ENCODE peak calls at places on chromosomes 3 and 15, in eight cellular contexts. Z is lower lobe of right lung, K is gastrocnemius medialis, I is H9, B is SJSA1, N is sigmoid colon, P is heart right ventricle, Q is PC-9. S is an unnamed sample. For H3K9me3, the result is how much of the 10 kb centered on the place peaks cover.

GRCh38 chr3:52434080-52434479 is 10.8 kb downstream of the SEMA3G start:
- DNase-seq in Z (no peak), K (no peak), I (no peak), B (no peak), N (peak), P (no peak), Q (no peak), S (peak)

GRCh38 chr3:108524547-108524946 is 14.2 kb upstream of the MYH15 start:
- DNase-seq in Z (no peak), K (no peak), I (no peak), B (no peak), N (no peak), P (no peak), Q (no peak), S (no peak)

GRCh38 chr3:141853146-141853690 is 23.2 kb upstream of the ATP1B3 start:
- DNase-seq in Z (no peak), K (no peak), I (no peak), B (no peak), N (no peak), P (peak), Q (no peak), S (no peak)

GRCh38 chr15:39586387-39587171 is 5.7 kb downstream of the THBS1 start:
- DNase-seq in Z (no peak), K (no peak), I (no peak), B (peak), N (no peak), P (no peak), Q (no peak), S (no peak)

GRCh38 chr3:13419356-13420050 is 619 bp downstream of the NUP210 start:
- DNase-seq in Z (peak), K (peak), I (peak), B (no peak), N (no peak), P (no peak), Q (peak), S (no peak)

GRCh38 chr3:66553714-66554113 is 52.9 kb upstream of the LRIG1 start:
- DNase-seq in Z (no peak), K (no peak), I (no peak), B (no peak), N (no peak), P (no peak), Q (no peak), S (no peak)

GRCh38 chr15:41957021-41957897 is 15.1 kb downstream of the EHD4 start:
- DNase-seq in Z (no peak), K (no peak), I (no peak), B (no peak), N (no peak), P (no peak), Q (no peak), S (no peak)

GRCh38 chr3:37855363-37855970 is 6.2 kb upstream of the CTDSPL start:
- DNase-seq in Z (peak), K (peak), I (peak), B (peak), N (peak), P (peak), Q (peak), S (peak)

GRCh38 chr3:87503901-87504498 is 227.6 kb upstream of the POU1F1 start:
- DNase-seq in Z (no peak), K (no peak), I (peak), B (peak), N (no peak), P (no peak), Q (peak), S (no peak)

GRCh38 chr15:78405336-78405924 is 32.6 kb upstream of the IREB2 start:
- DNase-seq in Z (no peak), K (no peak), I (peak), B (no peak), N (no peak), P (no peak), Q (no peak), S (no peak)

GRCh38 chr3:72003936-72004335 is 219.0 kb upstream of the PROK2 start:
- DNase-seq in Z (no peak), K (no peak), I (no peak), B (no peak), N (no peak), P (no peak), Q (no peak), S (no peak)

GRCh38 chr15:67103432-67103831 is 38.0 kb downstream of the SMAD3 start:
- DNase-seq in Z (no peak), K (no peak), I (no peak), B (no peak), N (no peak), P (no peak), Q (no peak), S (no peak)

GRCh38 chr3:140916603-140917002 is 25.0 kb upstream of the SLC25A36 start:
- DNase-seq in Z (no peak), K (no peak), I (no peak), B (no peak), N (no peak), P (no peak), Q (no peak), S (no peak)

GRCh38 chr3:120080836-120081235 is 13.4 kb downstream of the GSK3B start:
- DNase-seq in Z (no peak), K (no peak), I (no peak), B (no peak), N (no peak), P (no peak), Q (no peak), S (no peak)

GRCh38 chr3:148756306-148756705 is 58.6 kb downstream of the AGTR1 start:
- DNase-seq in Z (no peak), K (no peak), I (no peak), B (no peak), N (no peak), P (no peak), Q (no peak), S (no peak)

GRCh38 chr15:88637436-88637835 is 1.4 kb upstream of the ISG20 start:
- DNase-seq in Z (no peak), K (no peak), I (no peak), B (no peak), N (peak), P (no peak), Q (no peak), S (peak)

GRCh38 chr3:54547051-54547450 is 380.8 kb downstream of the LRTM1 start:
- DNase-seq in Z (no peak), K (no peak), I (no peak), B (no peak), N (no peak), P (no peak), Q (no peak), S (no peak)

GRCh38 chr3:53773586-53774368 is 72.4 kb downstream of the CHDH start:
- DNase-seq in Z (no peak), K (no peak), I (no peak), B (no peak), N (no peak), P (no peak), Q (no peak), S (no peak)

GRCh38 chr15:95174281-95174680 is 942.9 kb downstream of the MCTP2 start:
- DNase-seq in Z (no peak), K (peak), I (no peak), B (no peak), N (peak), P (peak), Q (no peak), S (peak)

GRCh38 chr3:22940285-22940684 is 262.8 kb upstream of the UBE2E2 start:
- DNase-seq in Z (no peak), K (no peak), I (no peak), B (no peak), N (no peak), P (no peak), Q (no peak), S (no peak)

GRCh38 chr3:117665311-117665710 is 955.7 kb downstream of the TUSC7 start:
- DNase-seq in Z (peak), K (no peak), I (no peak), B (no peak), N (no peak), P (no peak), Q (no peak), S (no peak)

GRCh38 chr3:168250415-168250861 is 154.7 kb upstream of the GOLIM4 start:
- DNase-seq in Z (no peak), K (no peak), I (no peak), B (no peak), N (no peak), P (no peak), Q (no peak), S (no peak)

GRCh38 chr3:23629181-23629893 is 176.4 kb upstream of the UBE2E1 start:
- DNase-seq in Z (no peak), K (no peak), I (no peak), B (peak), N (no peak), P (no peak), Q (peak), S (no peak)

GRCh38 chr15:99721104-99721778 is 12.0 kb downstream of the LYSMD4 start:
- DNase-seq in Z (no peak), K (peak), I (no peak), B (no peak), N (no peak), P (no peak), Q (no peak), S (no peak)

GRCh38 chr15:67110958-67111864 is 45.8 kb downstream of the SMAD3 start:
- DNase-seq in Z (no peak), K (no peak), I (no peak), B (no peak), N (no peak), P (no peak), Q (no peak), S (no peak)

GRCh38 chr3:32004111-32004790 is 22.7 kb downstream of the ZNF860 start:
- DNase-seq in Z (no peak), K (no peak), I (peak), B (no peak), N (no peak), P (no peak), Q (peak), S (no peak)

GRCh38 chr3:110243081-110243480 is 828.5 kb upstream of the NECTIN3 start:
- DNase-seq in Z (no peak), K (no peak), I (no peak), B (no peak), N (no peak), P (no peak), Q (no peak), S (no peak)

GRCh38 chr3:71026634-71027578 is 556.6 kb downstream of the FOXP1 start:
- DNase-seq in Z (no peak), K (no peak), I (no peak), B (no peak), N (no peak), P (no peak), Q (no peak), S (no peak)

GRCh38 chr3:70531063-70531657 is 218.7 kb upstream of the MDFIC2 start:
- DNase-seq in Z (no peak), K (no peak), I (no peak), B (peak), N (no peak), P (no peak), Q (no peak), S (no peak)

GRCh38 chr3:71129611-71130515 is 453.7 kb downstream of the FOXP1 start:
- DNase-seq in Z (no peak), K (no peak), I (no peak), B (peak), N (no peak), P (no peak), Q (no peak), S (no peak)

GRCh38 chr15:26378304-26378703 is 394.6 kb downstream of the GABRB3 start:
- DNase-seq in Z (no peak), K (no peak), I (no peak), B (no peak), N (no peak), P (no peak), Q (no peak), S (no peak)

GRCh38 chr3:111737712-111738097 is 121.4 kb upstream of the PHLDB2 start:
- DNase-seq in Z (no peak), K (peak), I (no peak), B (peak), N (peak), P (peak), Q (peak), S (peak)

DNA sequence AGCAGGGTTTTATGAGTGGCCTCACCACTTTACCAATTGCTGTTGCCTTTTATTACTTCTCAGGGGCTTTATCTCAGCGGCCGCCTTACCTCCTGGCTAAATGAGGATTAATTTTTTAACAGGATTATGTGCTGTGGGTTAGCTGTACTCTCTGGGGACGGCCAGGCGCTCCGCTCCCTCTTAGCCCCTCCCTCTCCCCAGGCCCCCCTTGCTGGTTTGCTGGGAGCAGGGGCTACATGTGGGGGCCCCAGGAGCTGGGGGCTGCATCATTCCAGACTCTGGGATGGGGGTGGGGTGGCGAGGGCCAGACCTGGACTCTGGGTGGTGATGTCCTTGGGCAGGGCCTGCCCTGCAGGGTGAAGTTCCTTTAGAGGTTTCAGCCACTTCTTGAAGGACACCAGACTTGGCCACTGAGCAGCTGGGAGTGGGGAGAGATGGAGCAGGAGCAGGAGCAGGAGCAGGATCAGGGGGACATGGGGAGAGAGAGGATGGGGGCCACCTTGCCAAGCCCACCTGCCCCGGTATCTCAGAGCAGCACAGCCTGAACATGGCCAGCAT is 196.1 kb downstream of the GOLGA6L6 start:
- DNase-seq in Z (peak), K (peak), I (peak), B (no peak), N (peak), P (no peak), Q (no peak), S (no peak)
- H3K9me3 ChIP-seq in Z (under half), K (under half), I (half or more), B (under half), N (under half), P (under half), Q (under half), S (under half)

DNA sequence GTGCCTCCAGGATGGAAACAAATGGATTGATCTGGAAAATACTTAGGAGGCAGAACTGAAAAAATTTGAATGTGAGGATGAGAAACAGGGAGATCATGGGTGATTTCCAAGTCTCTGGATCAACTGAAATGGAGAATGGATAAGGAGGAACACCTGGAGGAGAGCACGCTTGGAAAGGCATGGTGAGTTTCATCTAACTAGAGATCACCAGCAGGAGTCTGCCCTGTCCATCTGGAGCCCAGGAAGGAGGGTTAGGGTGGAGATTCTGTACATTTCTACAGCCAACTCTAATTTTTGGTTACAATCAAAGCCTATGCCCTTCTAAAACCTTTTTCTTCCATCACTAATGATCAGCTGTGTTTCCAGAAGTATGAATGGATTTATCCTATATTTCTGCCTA is 995.9 kb upstream of the CFAP20DC start:
- DNase-seq in Z (no peak), K (no peak), I (no peak), B (no peak), N (no peak), P (no peak), Q (no peak), S (no peak)
- H3K9me3 ChIP-seq in Z (under half), K (under half), I (under half), B (under half), N (under half), P (under half), Q (under half), S (under half)

GRCh38 chr3:20999661-21000060 is 751.3 kb downstream of the ZNF385D start:
- DNase-seq in Z (no peak), K (no peak), I (no peak), B (no peak), N (no peak), P (no peak), Q (no peak), S (no peak)
- H3K9me3 ChIP-seq in Z (under half), K (under half), I (under half), B (under half), N (under half), P (under half), Q (under half), S (under half)

GRCh38 chr3:48285132-48285531 is 44.2 kb downstream of the ZNF589 start:
- DNase-seq in Z (no peak), K (no peak), I (no peak), B (no peak), N (no peak), P (no peak), Q (no peak), S (no peak)

GRCh38 chr3:48286308-48286707 is 45.4 kb downstream of the ZNF589 start:
- DNase-seq in Z (no peak), K (no peak), I (no peak), B (no peak), N (no peak), P (no peak), Q (no peak), S (no peak)

GRCh38 chr3:48289659-48290058 is 43.8 kb downstream of the SPINK8 start:
- DNase-seq in Z (no peak), K (no peak), I (no peak), B (no peak), N (no peak), P (no peak), Q (no peak), S (no peak)

GRCh38 chr3:48287034-48287433 is 46.1 kb downstream of the ZNF589 start:
- DNase-seq in Z (no peak), K (no peak), I (no peak), B (no peak), N (no peak), P (no peak), Q (no peak), S (no peak)

DNA sequence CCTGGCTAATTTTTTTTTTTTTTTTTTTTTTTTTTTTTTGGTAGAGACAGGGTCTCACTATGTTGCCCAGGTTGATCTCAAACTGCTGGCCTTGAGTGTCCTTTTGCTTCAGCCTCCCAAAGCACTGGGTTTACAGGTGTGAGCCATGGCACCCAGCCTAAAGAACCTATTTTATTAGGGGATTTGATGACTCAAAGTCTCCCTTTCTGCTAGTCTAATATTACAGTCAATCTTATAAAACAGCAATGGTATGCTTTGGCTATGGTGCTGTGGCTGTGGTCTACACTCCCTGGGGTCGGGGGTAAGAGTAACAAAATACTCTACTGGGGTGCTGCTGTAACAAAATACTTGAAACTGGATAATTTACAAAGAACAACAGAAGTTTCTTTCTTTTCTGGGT is 44.8 kb downstream of the ZNF589 start:
- DNase-seq in Z (no peak), K (no peak), I (no peak), B (no peak), N (no peak), P (no peak), Q (no peak), S (no peak)
- H3K9me3 ChIP-seq in Z (under half), K (under half), I (under half), B (under half), N (under half), P (under half), Q (under half), S (under half)

DNA sequence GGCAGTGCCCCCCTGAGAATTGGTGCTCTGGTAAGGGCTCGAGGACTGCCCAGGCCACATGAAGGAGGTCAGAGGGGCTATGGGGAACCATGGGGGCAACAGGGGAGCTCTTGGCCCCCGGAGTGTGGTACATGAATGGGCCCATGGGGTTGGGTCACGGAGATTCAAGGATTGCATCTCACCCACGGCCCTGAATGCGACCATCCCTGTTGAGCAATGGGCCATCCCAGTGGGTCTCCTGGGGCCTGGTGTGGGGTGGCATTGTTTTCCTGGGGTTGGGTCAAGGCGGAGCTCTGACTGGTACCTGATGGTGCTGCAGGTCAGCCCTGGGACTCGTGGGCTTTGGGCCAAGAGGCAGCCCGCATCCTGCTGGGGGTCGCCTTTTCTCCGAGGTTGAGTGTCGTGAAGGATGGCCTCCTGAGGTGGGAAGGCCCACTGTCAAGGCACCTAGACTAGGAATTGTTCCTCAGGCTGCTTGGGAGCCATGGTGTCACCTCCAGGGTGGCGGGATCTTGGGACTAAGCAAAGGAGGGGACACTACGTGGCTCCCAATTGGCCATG is 198.3 kb downstream of the UBE3A start:
- DNase-seq in Z (peak), K (peak), I (no peak), B (no peak), N (peak), P (no peak), Q (no peak), S (peak)
- H3K9me3 ChIP-seq in Z (under half), K (under half), I (half or more), B (under half), N (under half), P (under half), Q (under half), S (half or more)

GRCh38 chr3:26118165-26118564 is 328.3 kb downstream of the OXSM start:
- DNase-seq in Z (no peak), K (no peak), I (peak), B (no peak), N (no peak), P (no peak), Q (no peak), S (no peak)
- H3K9me3 ChIP-seq in Z (under half), K (under half), I (under half), B (under half), N (under half), P (under half), Q (under half), S (under half)

GRCh38 chr3:123374016-123374415 is 74.9 kb downstream of the ADCY5 start:
- DNase-seq in Z (no peak), K (no peak), I (no peak), B (no peak), N (peak), P (no peak), Q (no peak), S (no peak)
- H3K9me3 ChIP-seq in Z (under half), K (under half), I (under half), B (under half), N (under half), P (under half), Q (under half), S (under half)

GRCh38 chr3:48267782-48268181 is 26.9 kb downstream of the ZNF589 start:
- DNase-seq in Z (no peak), K (no peak), I (no peak), B (no peak), N (no peak), P (no peak), Q (no peak), S (no peak)

GRCh38 chr3:48270306-48270705 is 29.4 kb downstream of the ZNF589 start:
- DNase-seq in Z (no peak), K (no peak), I (no peak), B (no peak), N (no peak), P (no peak), Q (no peak), S (no peak)

GRCh38 chr3:48269592-48269991 is 28.7 kb downstream of the ZNF589 start:
- DNase-seq in Z (no peak), K (no peak), I (no peak), B (no peak), N (no peak), P (no peak), Q (no peak), S (no peak)

GRCh38 chr3:48268936-48269551 is 28.1 kb downstream of the ZNF589 start:
- DNase-seq in Z (no peak), K (no peak), I (no peak), B (no peak), N (no peak), P (no peak), Q (no peak), S (no peak)

DNA sequence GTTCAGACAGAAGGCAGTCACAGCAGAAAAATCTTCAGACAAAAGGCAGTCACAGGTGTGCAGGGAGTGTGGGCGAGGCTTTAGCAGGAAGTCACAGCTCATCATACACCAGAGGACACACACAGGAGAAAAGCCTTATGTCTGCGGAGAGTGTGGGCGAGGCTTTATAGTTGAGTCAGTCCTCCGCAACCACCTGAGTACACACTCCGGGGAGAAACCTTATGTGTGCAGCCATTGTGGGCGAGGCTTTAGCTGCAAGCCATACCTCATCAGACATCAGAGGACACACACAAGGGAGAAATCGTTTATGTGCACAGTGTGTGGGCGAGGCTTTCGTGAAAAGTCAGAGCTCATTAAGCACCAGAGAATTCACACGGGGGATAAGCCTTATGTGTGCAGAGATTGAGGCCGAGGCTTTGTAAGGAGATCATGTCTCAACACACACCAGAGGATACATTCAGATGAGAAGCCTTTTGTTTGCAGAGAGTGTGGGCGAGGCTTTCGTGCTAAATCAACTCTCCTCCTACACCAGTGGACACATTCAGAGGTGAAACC is 27.6 kb downstream of the ZNF589 start:
- DNase-seq in Z (peak), K (no peak), I (no peak), B (no peak), N (no peak), P (no peak), Q (peak), S (no peak)
- H3K9me3 ChIP-seq in Z (under half), K (under half), I (under half), B (under half), N (under half), P (under half), Q (under half), S (under half)

S was measured in tibial artery.